ENCODE peak calls at places on chromosome 6, in ten cellular contexts. One of them, this sample, is unnamed. For H3K36me3, the result is how much of the 10 kb centered on the place peaks cover.

GRCh38 chr6:57173886-57174510 is 1.9 kb downstream of the BAG2 start:
- DNase-seq in esophagus muscularis mucosa: no peak
- DNase-seq in sigmoid colon: no peak
- DNase-seq in brain microvascular endothelial cell: peak
- DNase-seq in OCI-LY7: no peak
- DNase-seq in heart right ventricle: no peak
- DNase-seq in lower lobe of right lung: no peak
- DNase-seq in esophagus squamous epithelium: no peak
- DNase-seq in fibroblast of lung: peak
- DNase-seq in tibial artery: no peak
- DNase-seq in this sample: no peak

GRCh38 chr6:103079867-103080266 is 1686.4 kb downstream of the GRIK2 start:
- DNase-seq in esophagus muscularis mucosa: no peak
- DNase-seq in sigmoid colon: no peak
- DNase-seq in brain microvascular endothelial cell: no peak
- DNase-seq in OCI-LY7: peak
- DNase-seq in heart right ventricle: no peak
- DNase-seq in lower lobe of right lung: no peak
- DNase-seq in esophagus squamous epithelium: no peak
- DNase-seq in fibroblast of lung: no peak
- DNase-seq in tibial artery: no peak
- DNase-seq in this sample: no peak

GRCh38 chr6:139446768-139447167 is 72.3 kb upstream of the CITED2 start:
- DNase-seq in esophagus muscularis mucosa: no peak
- DNase-seq in sigmoid colon: no peak
- DNase-seq in brain microvascular endothelial cell: no peak
- DNase-seq in OCI-LY7: no peak
- DNase-seq in heart right ventricle: no peak
- DNase-seq in lower lobe of right lung: no peak
- DNase-seq in esophagus squamous epithelium: no peak
- DNase-seq in fibroblast of lung: no peak
- DNase-seq in tibial artery: no peak
- DNase-seq in this sample: no peak

GRCh38 chr6:170297577-170298330 is 6.9 kb upstream of the DLL1 start:
- DNase-seq in esophagus muscularis mucosa: no peak
- DNase-seq in sigmoid colon: no peak
- DNase-seq in brain microvascular endothelial cell: no peak
- DNase-seq in OCI-LY7: no peak
- DNase-seq in heart right ventricle: no peak
- DNase-seq in lower lobe of right lung: no peak
- DNase-seq in esophagus squamous epithelium: no peak
- DNase-seq in fibroblast of lung: no peak
- DNase-seq in tibial artery: no peak
- DNase-seq in this sample: peak

GRCh38 chr6:34475167-34476047 is 9.5 kb downstream of the PACSIN1 start:
- DNase-seq in esophagus muscularis mucosa: no peak
- DNase-seq in sigmoid colon: no peak
- DNase-seq in brain microvascular endothelial cell: no peak
- DNase-seq in OCI-LY7: no peak
- DNase-seq in heart right ventricle: no peak
- DNase-seq in lower lobe of right lung: no peak
- DNase-seq in esophagus squamous epithelium: no peak
- DNase-seq in fibroblast of lung: no peak
- DNase-seq in tibial artery: no peak
- DNase-seq in this sample: no peak

GRCh38 chr6:38498085-38498484 is 141.6 kb downstream of the BTBD9 start:
- DNase-seq in esophagus muscularis mucosa: no peak
- DNase-seq in sigmoid colon: no peak
- DNase-seq in brain microvascular endothelial cell: no peak
- DNase-seq in OCI-LY7: no peak
- DNase-seq in heart right ventricle: no peak
- DNase-seq in lower lobe of right lung: no peak
- DNase-seq in esophagus squamous epithelium: no peak
- DNase-seq in fibroblast of lung: no peak
- DNase-seq in tibial artery: no peak
- DNase-seq in this sample: no peak

GRCh38 chr6:34760108-34760507 is 2.8 kb downstream of the SNRPC start:
- DNase-seq in esophagus muscularis mucosa: no peak
- DNase-seq in sigmoid colon: no peak
- DNase-seq in brain microvascular endothelial cell: no peak
- DNase-seq in OCI-LY7: no peak
- DNase-seq in heart right ventricle: peak
- DNase-seq in lower lobe of right lung: no peak
- DNase-seq in esophagus squamous epithelium: no peak
- DNase-seq in fibroblast of lung: no peak
- DNase-seq in tibial artery: no peak
- DNase-seq in this sample: peak

GRCh38 chr6:33905081-33905609 is 101.3 kb upstream of the MLN start:
- DNase-seq in esophagus muscularis mucosa: no peak
- DNase-seq in sigmoid colon: no peak
- DNase-seq in brain microvascular endothelial cell: no peak
- DNase-seq in OCI-LY7: no peak
- DNase-seq in heart right ventricle: no peak
- DNase-seq in lower lobe of right lung: peak
- DNase-seq in esophagus squamous epithelium: no peak
- DNase-seq in fibroblast of lung: no peak
- DNase-seq in tibial artery: no peak
- DNase-seq in this sample: no peak

GRCh38 chr6:170405311-170405975 is 98.9 kb downstream of the FAM120B start:
- DNase-seq in esophagus muscularis mucosa: no peak
- DNase-seq in sigmoid colon: no peak
- DNase-seq in brain microvascular endothelial cell: peak
- DNase-seq in OCI-LY7: no peak
- DNase-seq in heart right ventricle: no peak
- DNase-seq in lower lobe of right lung: no peak
- DNase-seq in esophagus squamous epithelium: no peak
- DNase-seq in fibroblast of lung: peak
- DNase-seq in tibial artery: no peak
- DNase-seq in this sample: no peak

GRCh38 chr6:106163446-106163965 is 77.4 kb downstream of the PRDM1 start:
- DNase-seq in esophagus muscularis mucosa: no peak
- DNase-seq in sigmoid colon: no peak
- DNase-seq in brain microvascular endothelial cell: peak
- DNase-seq in OCI-LY7: peak
- DNase-seq in heart right ventricle: no peak
- DNase-seq in lower lobe of right lung: peak
- DNase-seq in esophagus squamous epithelium: no peak
- DNase-seq in fibroblast of lung: peak
- DNase-seq in tibial artery: peak
- DNase-seq in this sample: peak

GRCh38 chr6:3617681-3618299 is 133.7 kb downstream of the PXDC1 start:
- DNase-seq in esophagus muscularis mucosa: peak
- DNase-seq in sigmoid colon: no peak
- DNase-seq in brain microvascular endothelial cell: no peak
- DNase-seq in OCI-LY7: no peak
- DNase-seq in heart right ventricle: no peak
- DNase-seq in lower lobe of right lung: no peak
- DNase-seq in esophagus squamous epithelium: no peak
- DNase-seq in fibroblast of lung: no peak
- DNase-seq in tibial artery: no peak
- DNase-seq in this sample: no peak

GRCh38 chr6:116136933-116137340 is 11.0 kb upstream of the COL10A1 start:
- DNase-seq in esophagus muscularis mucosa: no peak
- DNase-seq in sigmoid colon: no peak
- DNase-seq in brain microvascular endothelial cell: no peak
- DNase-seq in OCI-LY7: no peak
- DNase-seq in heart right ventricle: no peak
- DNase-seq in lower lobe of right lung: no peak
- DNase-seq in esophagus squamous epithelium: no peak
- DNase-seq in fibroblast of lung: no peak
- DNase-seq in tibial artery: no peak
- DNase-seq in this sample: no peak

GRCh38 chr6:17836298-17836697 is 129.6 kb upstream of the NUP153 start:
- DNase-seq in esophagus muscularis mucosa: no peak
- DNase-seq in sigmoid colon: no peak
- DNase-seq in brain microvascular endothelial cell: no peak
- DNase-seq in OCI-LY7: no peak
- DNase-seq in heart right ventricle: no peak
- DNase-seq in lower lobe of right lung: no peak
- DNase-seq in esophagus squamous epithelium: no peak
- DNase-seq in fibroblast of lung: no peak
- DNase-seq in tibial artery: no peak
- DNase-seq in this sample: no peak

GRCh38 chr6:148342146-148343027 is at the start of gene SASH1:
- DNase-seq in esophagus muscularis mucosa: peak
- DNase-seq in sigmoid colon: peak
- DNase-seq in brain microvascular endothelial cell: peak
- DNase-seq in OCI-LY7: no peak
- DNase-seq in heart right ventricle: peak
- DNase-seq in lower lobe of right lung: peak
- DNase-seq in esophagus squamous epithelium: no peak
- DNase-seq in fibroblast of lung: peak
- DNase-seq in tibial artery: peak
- DNase-seq in this sample: peak

DNA sequence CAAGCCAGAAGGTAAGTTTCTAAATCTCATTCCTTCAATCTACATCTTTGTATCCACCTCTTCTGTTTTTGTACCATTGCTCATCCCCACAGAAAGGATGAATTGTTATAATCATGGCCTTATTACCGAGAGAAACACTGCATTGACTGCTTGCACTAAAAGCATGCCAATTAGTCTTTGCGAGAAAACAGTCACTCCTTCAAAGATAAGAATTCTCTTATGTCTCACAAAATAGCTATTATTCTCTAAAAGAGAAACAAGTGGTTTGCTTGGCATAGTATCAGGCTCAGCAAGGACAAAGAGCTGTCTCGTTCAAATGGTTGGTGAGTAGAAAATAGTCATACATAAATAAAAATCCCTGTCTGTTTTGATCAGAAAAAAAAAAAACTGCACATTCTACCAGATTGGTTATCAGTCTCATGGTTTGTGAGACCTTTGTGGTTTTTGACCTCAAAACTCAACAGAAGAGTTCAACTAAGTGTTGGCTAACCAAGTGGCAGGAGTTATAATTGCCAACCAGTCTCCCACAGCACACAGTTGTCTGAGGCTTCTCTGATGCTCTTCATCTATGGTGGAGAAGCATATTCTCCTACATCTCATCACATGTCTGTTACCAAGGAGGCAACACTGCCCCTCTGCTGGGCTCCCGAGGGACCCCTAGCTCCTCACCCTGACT is 35.1 kb upstream of the ARMH2 start:
- DNase-seq in esophagus muscularis mucosa: no peak
- DNase-seq in sigmoid colon: no peak
- DNase-seq in brain microvascular endothelial cell: no peak
- DNase-seq in OCI-LY7: no peak
- DNase-seq in heart right ventricle: no peak
- DNase-seq in lower lobe of right lung: no peak
- DNase-seq in esophagus squamous epithelium: no peak
- DNase-seq in fibroblast of lung: no peak
- DNase-seq in tibial artery: no peak
- DNase-seq in this sample: no peak
- H3K36me3 ChIP-seq in esophagus muscularis mucosa: under half
- H3K36me3 ChIP-seq in sigmoid colon: under half
- H3K36me3 ChIP-seq in brain microvascular endothelial cell: under half
- H3K36me3 ChIP-seq in OCI-LY7: under half
- H3K36me3 ChIP-seq in heart right ventricle: under half
- H3K36me3 ChIP-seq in lower lobe of right lung: under half
- H3K36me3 ChIP-seq in esophagus squamous epithelium: under half
- H3K36me3 ChIP-seq in fibroblast of lung: under half
- H3K36me3 ChIP-seq in tibial artery: under half
- H3K36me3 ChIP-seq in this sample: under half

DNA sequence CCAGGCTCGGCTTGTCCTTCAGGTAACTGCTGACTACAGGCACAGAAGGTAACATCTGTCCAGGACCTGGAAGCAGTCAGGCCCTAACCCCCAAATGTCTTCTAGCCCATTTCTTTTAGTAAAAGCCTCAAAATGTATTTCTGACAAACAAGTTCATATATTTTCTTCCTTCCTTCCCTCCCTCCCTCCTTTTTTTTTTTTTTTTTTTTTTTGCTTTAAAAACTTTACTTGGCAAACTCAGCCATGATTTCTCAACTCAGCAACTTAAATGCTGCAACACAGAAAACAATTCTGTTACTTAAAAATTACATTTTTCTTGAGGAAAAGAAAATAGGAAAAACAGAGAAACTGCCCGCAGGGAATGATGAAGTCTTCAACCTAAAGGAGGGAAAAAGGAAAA is 7.3 kb downstream of the MTCH1 start:
- DNase-seq in esophagus muscularis mucosa: no peak
- DNase-seq in sigmoid colon: no peak
- DNase-seq in brain microvascular endothelial cell: no peak
- DNase-seq in OCI-LY7: no peak
- DNase-seq in heart right ventricle: no peak
- DNase-seq in lower lobe of right lung: no peak
- DNase-seq in esophagus squamous epithelium: no peak
- DNase-seq in fibroblast of lung: no peak
- DNase-seq in tibial artery: no peak
- DNase-seq in this sample: no peak
- H3K27ac ChIP-seq in esophagus muscularis mucosa: no peak
- H3K27ac ChIP-seq in sigmoid colon: peak
- H3K27ac ChIP-seq in brain microvascular endothelial cell: no peak
- H3K27ac ChIP-seq in OCI-LY7: no peak
- H3K27ac ChIP-seq in heart right ventricle: no peak
- H3K27ac ChIP-seq in lower lobe of right lung: no peak
- H3K27ac ChIP-seq in esophagus squamous epithelium: no peak
- H3K27ac ChIP-seq in fibroblast of lung: no peak
- H3K27ac ChIP-seq in tibial artery: no peak
- H3K27ac ChIP-seq in this sample: peak

GRCh38 chr6:117976030-117976651 is 69.1 kb downstream of the SLC35F1 start:
- DNase-seq in esophagus muscularis mucosa: no peak
- DNase-seq in sigmoid colon: no peak
- DNase-seq in brain microvascular endothelial cell: peak
- DNase-seq in OCI-LY7: peak
- DNase-seq in heart right ventricle: peak
- DNase-seq in lower lobe of right lung: no peak
- DNase-seq in esophagus squamous epithelium: no peak
- DNase-seq in fibroblast of lung: peak
- DNase-seq in tibial artery: no peak
- DNase-seq in this sample: no peak
- TF ChIP-seq CTCF in esophagus muscularis mucosa: peak
- TF ChIP-seq CTCF in sigmoid colon: no peak
- TF ChIP-seq CTCF in brain microvascular endothelial cell: peak
- TF ChIP-seq CTCF in OCI-LY7: peak
- TF ChIP-seq CTCF in heart right ventricle: peak
- TF ChIP-seq CTCF in lower lobe of right lung: peak
- TF ChIP-seq CTCF in esophagus squamous epithelium: peak
- TF ChIP-seq CTCF in fibroblast of lung: peak
- TF ChIP-seq CTCF in tibial artery: peak
- TF ChIP-seq CTCF in this sample: peak

DNA sequence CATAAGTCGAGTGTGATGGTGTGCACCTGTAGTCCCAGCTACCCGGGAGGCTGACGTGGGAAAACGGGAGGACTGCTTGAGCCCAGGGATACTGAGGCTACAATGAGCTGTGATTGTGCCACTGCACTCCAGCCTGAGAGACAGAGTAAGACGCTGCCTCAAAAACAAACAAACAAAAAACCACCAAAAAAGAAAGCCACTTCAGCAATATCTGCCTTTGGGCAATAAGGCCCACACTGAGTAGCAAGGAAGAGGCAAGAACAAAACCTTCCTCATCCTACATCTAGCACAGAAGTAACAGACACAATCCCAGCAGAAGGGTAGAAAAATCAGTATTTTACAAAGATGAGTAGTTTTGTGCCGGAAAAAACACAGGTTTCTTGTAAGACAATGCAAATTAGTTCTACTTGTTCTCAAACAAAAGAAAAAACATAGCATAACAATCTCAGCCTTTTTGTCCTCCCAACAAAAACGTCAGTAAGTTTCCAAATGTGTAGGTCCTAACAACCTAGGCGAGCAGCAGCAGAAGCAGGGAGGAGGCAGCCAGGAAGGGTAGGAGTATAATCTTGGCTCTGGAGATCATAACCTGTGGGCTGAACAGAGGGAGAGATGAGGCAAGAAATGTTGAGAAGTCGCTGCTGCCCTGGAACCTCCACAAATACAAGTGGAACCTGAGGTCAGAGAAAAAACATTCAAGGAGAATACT is 5.7 kb downstream of the PPP1R10 start:
- DNase-seq in esophagus muscularis mucosa: no peak
- DNase-seq in sigmoid colon: peak
- DNase-seq in brain microvascular endothelial cell: no peak
- DNase-seq in OCI-LY7: no peak
- DNase-seq in heart right ventricle: no peak
- DNase-seq in lower lobe of right lung: no peak
- DNase-seq in esophagus squamous epithelium: no peak
- DNase-seq in fibroblast of lung: no peak
- DNase-seq in tibial artery: no peak
- DNase-seq in this sample: no peak
- H3K36me3 ChIP-seq in esophagus muscularis mucosa: under half
- H3K36me3 ChIP-seq in sigmoid colon: under half
- H3K36me3 ChIP-seq in brain microvascular endothelial cell: under half
- H3K36me3 ChIP-seq in OCI-LY7: half or more
- H3K36me3 ChIP-seq in heart right ventricle: under half
- H3K36me3 ChIP-seq in lower lobe of right lung: under half
- H3K36me3 ChIP-seq in esophagus squamous epithelium: under half
- H3K36me3 ChIP-seq in fibroblast of lung: under half
- H3K36me3 ChIP-seq in tibial artery: under half
- H3K36me3 ChIP-seq in this sample: under half

This sample was measured in right atrium auricular region.